ENCODE peak calls at places on chromosome 19, in seven cellular contexts. Y is activated CD4-positive, alpha-beta T cell treated with anti-CD3 and anti-CD28 coated beads for 36 hours; N is effector CD8-positive, alpha-beta T cell; G is stimulated activated CD4-positive, alpha-beta T cell treated with anti-CD3 and anti-CD28 coated beads, TNF-alpha, amount 100 ng/mL, for 48 hours; W is posterior vena cava; O is nucleus accumbens; I is HEK293T. B is an unnamed sample.

GRCh38 chr19:1383014-1383310 is 745 bp upstream of the NDUFS7 start:
- DNase-seq in Y (no peak), N (no peak), G (no peak), W (no peak), O (no peak), I (no peak), B (no peak)

GRCh38 chr19:13925990-13926389 is 12.2 kb downstream of the PODNL1 start:
- DNase-seq in Y (no peak), N (no peak), G (no peak), W (no peak), O (no peak), I (no peak), B (no peak)

GRCh38 chr19:55494172-55494761 is 6.0 kb downstream of the SSC5D start:
- DNase-seq in Y (no peak), N (no peak), G (no peak), W (peak), O (no peak), I (no peak), B (peak)

GRCh38 chr19:13890136-13890535 is 13.2 kb downstream of the NANOS3 start:
- DNase-seq in Y (no peak), N (no peak), G (no peak), W (no peak), O (no peak), I (no peak), B (no peak)

GRCh38 chr19:5434970-5435641 is 20.1 kb upstream of the ZNRF4 start:
- DNase-seq in Y (peak), N (no peak), G (peak), W (no peak), O (peak), I (no peak), B (peak)

GRCh38 chr19:28883241-28883693 is 329.7 kb downstream of the UQCRFS1 start:
- DNase-seq in Y (no peak), N (no peak), G (no peak), W (peak), O (peak), I (no peak), B (no peak)

GRCh38 chr19:30587869-30588268 is 215.7 kb downstream of the ZNF536 start:
- DNase-seq in Y (no peak), N (no peak), G (no peak), W (peak), O (peak), I (no peak), B (no peak)

GRCh38 chr19:34759218-34759917 is 13.6 kb downstream of the ZNF599 start:
- DNase-seq in Y (no peak), N (no peak), G (no peak), W (no peak), O (no peak), I (no peak), B (no peak)

GRCh38 chr19:38744906-38745305 is 632 bp upstream of the CAPN12 start:
- DNase-seq in Y (no peak), N (no peak), G (no peak), W (peak), O (no peak), I (no peak), B (no peak)

GRCh38 chr19:56707821-56708220 is 36.3 kb upstream of the ZNF835 start:
- DNase-seq in Y (no peak), N (no peak), G (no peak), W (no peak), O (peak), I (no peak), B (no peak)

GRCh38 chr19:47819841-47820244 is 1.9 kb upstream of the CRX start:
- DNase-seq in Y (no peak), N (no peak), G (no peak), W (no peak), O (no peak), I (no peak), B (no peak)

GRCh38 chr19:678791-679388 is 2.7 kb downstream of the FSTL3 start:
- DNase-seq in Y (no peak), N (no peak), G (no peak), W (no peak), O (no peak), I (no peak), B (no peak)

B was measured in activated CD8-positive, alpha-beta T cell treated with anti-CD3 and anti-CD28 coated beads for 36 hours.